ENCODE peak calls at places on chromosomes 13 and 19, in seven cellular contexts. D, X, L, T, K, U and H are unnamed samples.

GRCh38 chr19:39127812-39128510 is 2.4 kb downstream of the PAK4 start:
- DNase-seq in D (no peak), X (no peak), L (no peak), T (no peak), K (no peak), U (no peak), H (peak; percentile 35)

GRCh38 chr19:30349131-30349730 is 23.0 kb upstream of the ZNF536 start:
- DNase-seq in D (peak; percentile 78), X (no peak), L (no peak), T (no peak), K (no peak), U (no peak), H (no peak)

GRCh38 chr13:24921881-24922280 is 157.9 kb downstream of the RNF17 start:
- DNase-seq in D (no peak), X (no peak), L (no peak), T (no peak), K (no peak), U (no peak), H (no peak)

GRCh38 chr19:18452386-18452785 is 14.5 kb upstream of the ISYNA1 start:
- DNase-seq in D (no peak), X (no peak), L (no peak), T (no peak), K (no peak), U (no peak), H (no peak)

GRCh38 chr19:8397291-8397690 is 7.1 kb downstream of the RAB11B start:
- DNase-seq in D (no peak), X (no peak), L (no peak), T (no peak), K (peak; percentile 27), U (no peak), H (no peak)

GRCh38 chr13:44726777-44727176 is 150.6 kb upstream of the TSC22D1 start:
- DNase-seq in D (no peak), X (no peak), L (no peak), T (no peak), K (no peak), U (no peak), H (peak; percentile 19)

GRCh38 chr13:103671547-103671946 is 605.3 kb upstream of the SLC10A2 start:
- DNase-seq in D (no peak), X (no peak), L (no peak), T (no peak), K (no peak), U (no peak), H (no peak)

GRCh38 chr19:3544742-3545668 is 6.0 kb downstream of the TEKTIP1 start:
- DNase-seq in D (peak; percentile 90), X (no peak), L (peak; percentile 84), T (peak; percentile 53), K (peak; percentile 94), U (peak; percentile 49), H (peak; percentile 80)

GRCh38 chr13:20869540-20869939 is 33.0 kb downstream of the XPO4 start:
- DNase-seq in D (no peak), X (no peak), L (no peak), T (peak; percentile 17), K (peak; percentile 6), U (peak; percentile 53), H (no peak)

GRCh38 chr19:15548648-15549047 is 40.3 kb downstream of the CYP4F22 start:
- DNase-seq in D (no peak), X (no peak), L (no peak), T (no peak), K (no peak), U (no peak), H (no peak)

GRCh38 chr19:13849991-13850909 is 26.7 kb upstream of the NANOS3 start:
- DNase-seq in D (peak; percentile 81), X (no peak), L (peak; percentile 89), T (peak; percentile 62), K (peak; percentile 89), U (peak; percentile 73), H (peak; percentile 85)

GRCh38 chr19:39996811-39997594 is at the start of gene ZNF546:
- DNase-seq in D (peak; percentile 83), X (no peak), L (peak; percentile 85), T (peak; percentile 93), K (peak; percentile 91), U (peak; percentile 91), H (peak; percentile 87)

GRCh38 chr19:58407658-58408151 is 744 bp upstream of the ZNF584 start:
- DNase-seq in D (peak; percentile 46), X (no peak), L (peak; percentile 20), T (peak; percentile 47), K (no peak), U (no peak), H (peak; percentile 21)

GRCh38 chr19:28633223-28634030 is 579.5 kb downstream of the UQCRFS1 start:
- DNase-seq in D (peak; percentile 81), X (peak; percentile 39), L (peak; percentile 57), T (peak; percentile 66), K (peak; percentile 52), U (peak; percentile 78), H (peak; percentile 68)

GRCh38 chr19:511101-511841 is 4.0 kb downstream of the TPGS1 start:
- DNase-seq in D (peak; percentile 78), X (no peak), L (no peak), T (no peak), K (no peak), U (no peak), H (no peak)

GRCh38 chr19:574658-575526 is 2.5 kb downstream of the BSG start:
- DNase-seq in D (no peak), X (no peak), L (no peak), T (peak; percentile 72), K (no peak), U (peak; percentile 54), H (no peak)

GRCh38 chr13:26785845-26786630 is 25.5 kb upstream of the GPR12 start:
- DNase-seq in D (peak; percentile 80), X (no peak), L (no peak), T (peak; percentile 1), K (no peak), U (peak; percentile 2), H (peak; percentile 2)

GRCh38 chr13:50611117-50611781 is 232.2 kb downstream of the DLEU7 start:
- DNase-seq in D (no peak), X (no peak), L (no peak), T (no peak), K (no peak), U (no peak), H (no peak)

GRCh38 chr19:12939292-12939606 is 840 bp downstream of the CALR start:
- DNase-seq in D (no peak), X (no peak), L (peak; percentile 15), T (peak; percentile 76), K (no peak), U (peak; percentile 56), H (no peak)

GRCh38 chr19:44757735-44758505 is 9.4 kb downstream of the BCL3 start:
- DNase-seq in D (peak; percentile 74), X (no peak), L (no peak), T (peak; percentile 73), K (peak; percentile 87), U (peak; percentile 58), H (no peak)
- TF ChIP-seq CTCF in D (peak; percentile 22), X (no peak), L (no peak), T (no peak), K (no peak), U (peak; percentile 12), H (no peak)

GRCh38 chr13:114142640-114143490 is 10.4 kb upstream of the RASA3 start:
- DNase-seq in D (no peak), X (no peak), L (no peak), T (no peak), K (peak; percentile 25), U (no peak), H (no peak)

GRCh38 chr13:114145722-114146121 is 13.3 kb upstream of the RASA3 start:
- DNase-seq in D (no peak), X (no peak), L (no peak), T (no peak), K (no peak), U (no peak), H (no peak)

GRCh38 chr13:114144606-114145244 is 12.3 kb upstream of the RASA3 start:
- DNase-seq in D (no peak), X (no peak), L (no peak), T (no peak), K (no peak), U (no peak), H (no peak)

GRCh38 chr13:114145256-114145655 is 12.8 kb upstream of the RASA3 start:
- DNase-seq in D (no peak), X (no peak), L (no peak), T (no peak), K (peak; percentile 40), U (no peak), H (no peak)

DNA sequence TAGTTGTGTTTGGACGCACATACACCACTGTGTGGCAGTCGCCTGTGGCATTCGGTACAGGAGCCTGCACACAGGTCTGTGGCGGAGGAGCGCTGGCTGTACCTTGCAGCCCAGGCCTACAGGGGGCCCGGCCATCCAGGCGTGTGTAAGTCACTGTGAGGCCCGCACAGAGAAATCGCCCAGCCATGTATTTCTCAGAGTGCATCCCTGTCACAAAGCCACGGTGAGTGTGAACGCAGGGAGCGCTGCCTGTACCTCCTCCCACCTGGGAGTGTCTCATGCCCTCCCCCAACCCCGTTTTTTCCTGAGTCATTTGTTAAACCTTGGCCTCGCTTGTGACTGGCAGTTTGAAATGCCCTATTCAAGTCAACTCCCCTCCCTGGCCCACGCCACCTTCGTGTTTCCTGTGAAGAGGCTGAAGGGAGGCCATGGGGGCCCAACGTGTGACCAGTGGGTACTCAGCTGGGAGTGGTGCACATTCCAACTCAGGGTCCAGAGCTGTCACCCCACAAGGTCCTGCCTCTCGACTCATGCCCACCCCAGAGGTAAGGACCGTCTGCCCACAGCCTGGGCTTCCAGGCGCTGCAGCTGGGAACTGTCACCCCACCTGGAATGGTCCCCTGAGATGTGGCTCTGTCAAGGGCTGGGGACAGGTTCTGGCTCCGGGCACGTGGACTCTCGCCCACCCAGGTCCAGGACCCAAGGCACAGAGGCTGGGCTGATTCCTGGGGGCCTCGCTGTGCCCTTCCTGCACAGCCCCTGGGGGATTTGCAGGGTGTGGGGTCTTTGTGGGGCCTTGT is 11.6 kb upstream of the RASA3 start:
- DNase-seq in D (peak; percentile 74), X (no peak), L (peak; percentile 50), T (no peak), K (peak; percentile 61), U (no peak), H (no peak)
- TF ChIP-seq CTCF in D (peak; percentile 64), X (no peak), L (peak; percentile 42), T (no peak), K (peak; percentile 23), U (no peak), H (no peak)

GRCh38 chr13:113211774-113212173 is 2.4 kb downstream of the CUL4A start:
- DNase-seq in D (peak; percentile 54), X (no peak), L (peak; percentile 51), T (no peak), K (no peak), U (no peak), H (no peak)
- TF ChIP-seq CTCF in D (peak; percentile 58), X (no peak), L (peak; percentile 27), T (peak; percentile 3), K (peak; percentile 26), U (no peak), H (no peak)

DNA sequence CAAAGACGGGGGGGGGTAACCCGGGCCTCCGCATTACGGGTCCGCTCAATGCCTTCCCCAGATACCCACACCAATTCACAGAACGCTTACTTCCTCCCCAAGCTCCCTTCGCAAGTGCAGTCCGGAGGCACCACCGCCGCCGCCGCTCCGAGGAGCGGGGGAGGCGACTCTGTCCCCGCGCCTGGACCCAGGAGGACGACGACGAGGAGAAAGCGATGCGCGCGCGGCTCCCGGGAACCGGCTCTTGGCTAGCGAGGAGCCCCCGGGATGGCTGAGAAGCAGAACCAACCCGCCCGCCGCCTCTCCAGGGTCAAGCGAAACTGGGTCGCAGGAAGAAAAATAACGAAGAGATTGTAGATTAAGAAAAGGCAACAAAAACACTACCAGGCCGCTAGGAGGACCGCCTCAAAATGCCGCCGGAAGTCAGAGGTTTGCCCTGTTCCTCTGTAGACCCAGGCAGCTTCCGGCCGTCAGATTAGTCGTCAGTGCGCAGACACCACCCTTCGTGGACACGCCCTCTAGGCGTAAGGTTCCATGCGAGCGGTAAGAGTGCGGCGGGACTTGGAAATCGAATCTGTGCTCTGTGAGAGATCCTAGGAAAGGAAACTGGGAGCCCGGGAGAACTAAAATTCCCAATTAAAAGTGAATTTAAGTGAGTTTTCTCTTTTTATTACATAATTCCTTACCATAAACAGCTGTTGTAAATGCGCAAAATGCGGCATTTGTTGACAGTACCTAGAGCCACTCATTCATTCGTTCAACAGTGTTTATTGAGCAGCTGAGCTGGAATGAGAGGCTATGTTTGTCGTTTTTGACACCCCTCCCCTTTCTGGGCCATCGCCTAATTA is at the start of gene ZC3H13:
- DNase-seq in D (peak; percentile 96), X (peak; percentile 79), L (peak; percentile 94), T (peak; percentile 96), K (peak; percentile 90), U (peak; percentile 95), H (peak; percentile 86)
- TF ChIP-seq CTCF in D (peak; percentile 56), X (peak; percentile 27), L (peak; percentile 28), T (peak; percentile 26), K (peak; percentile 44), U (peak; percentile 44), H (peak; percentile 26)